ENCODE peak calls at places on chromosomes 2 and 18, in ten cellular contexts. I is NCI-H1694 treated with DMSO at 0.1 percent for 48 hours, Q is left ventricle myocardium inferior, U is body of pancreas, G is Right ventricle myocardium inferior, Y is renal cortical epithelial cell, L is cardiac fibroblast, O is HT-29, T is SHP77, H is anterior cingulate cortex. R is an unnamed sample.

GRCh38 chr2:234951386-234952269 is at the start of gene SH3BP4:
- DNase-seq in O (peak), H (peak), U (peak), I (peak), Y (no peak), T (peak), L (peak), G (peak), Q (peak), R (no peak)

GRCh38 chr2:210356944-210357343 is 42.0 kb upstream of the MYL1 start:
- DNase-seq in I (no peak), U (no peak), Y (no peak), H (no peak), O (no peak), Q (no peak), T (no peak), L (no peak), G (no peak), R (no peak)

GRCh38 chr2:42965196-42965595 is 172.8 kb upstream of the HAAO start:
- DNase-seq in Q (no peak), U (no peak), H (no peak), L (peak), G (no peak), Y (no peak), T (no peak), I (no peak), O (no peak), R (no peak)

GRCh38 chr2:219247678-219248642 is 2.7 kb downstream of the STK16 start:
- DNase-seq in I (no peak), L (no peak), U (no peak), Y (no peak), H (no peak), O (no peak), T (no peak), G (no peak), Q (no peak), R (no peak)

GRCh38 chr18:40939636-40940035 is 1015.4 kb upstream of the PIK3C3 start:
- DNase-seq in I (no peak), Y (no peak), Q (no peak), G (no peak), T (peak), L (no peak), H (no peak), U (no peak), O (no peak), R (no peak)

GRCh38 chr2:8520791-8521344 is 161.0 kb upstream of the ID2 start:
- DNase-seq in I (no peak), U (no peak), H (no peak), Y (no peak), L (no peak), Q (no peak), G (no peak), O (no peak), T (no peak), R (no peak)

GRCh38 chr2:233982421-233983121 is 65.4 kb downstream of the TRPM8 start:
- DNase-seq in G (no peak), H (no peak), I (no peak), U (no peak), Y (peak), Q (no peak), O (no peak), T (no peak), L (peak), R (no peak)

GRCh38 chr2:239830066-239830717 is 194.9 kb downstream of the NDUFA10 start:
- DNase-seq in Q (peak), H (no peak), L (no peak), Y (no peak), U (no peak), T (no peak), G (no peak), I (no peak), O (no peak), R (no peak)

GRCh38 chr2:166384774-166385173 is 9.0 kb upstream of the SCN9A start:
- DNase-seq in G (no peak), I (peak), L (peak), Y (peak), H (no peak), Q (no peak), O (peak), T (no peak), U (no peak), R (no peak)

GRCh38 chr2:3470166-3470651 is 49.1 kb downstream of the ADI1 start:
- DNase-seq in I (no peak), L (peak), H (peak), O (no peak), G (peak), Q (peak), Y (peak), U (peak), T (no peak), R (no peak)

GRCh38 chr2:18266188-18266587 is 294.3 kb downstream of the RDH14 start:
- DNase-seq in Q (no peak), U (no peak), O (no peak), L (no peak), T (no peak), G (no peak), I (no peak), H (no peak), Y (peak), R (no peak)

GRCh38 chr2:109290887-109291675 is 162.1 kb downstream of the SH3RF3 start:
- DNase-seq in L (no peak), Q (peak), T (peak), H (peak), O (no peak), G (no peak), U (no peak), I (peak), Y (no peak), R (no peak)

GRCh38 chr2:131413148-131413747 is 49.3 kb upstream of the RAB6D start:
- DNase-seq in G (no peak), Q (no peak), O (peak), Y (peak), L (peak), T (peak), U (no peak), H (no peak), I (peak), R (peak)

GRCh38 chr2:30404354-30405265 is 42.4 kb upstream of the LCLAT1 start:
- DNase-seq in G (no peak), Y (no peak), U (no peak), O (no peak), L (peak), Q (peak), T (no peak), I (peak), H (no peak), R (no peak)

GRCh38 chr2:68134554-68134953 is 23.1 kb upstream of the PNO1 start:
- DNase-seq in O (no peak), G (no peak), L (no peak), Q (no peak), U (no peak), T (no peak), I (no peak), H (no peak), Y (no peak), R (no peak)

GRCh38 chr2:101533611-101534601 is 59.0 kb upstream of the RFX8 start:
- DNase-seq in H (peak), L (no peak), Y (no peak), Q (no peak), G (no peak), T (no peak), U (no peak), I (no peak), O (no peak), R (no peak)

GRCh38 chr2:107719141-107719540 is 107.6 kb upstream of the RGPD4 start:
- DNase-seq in Q (no peak), I (no peak), L (no peak), U (no peak), T (no peak), Y (no peak), G (no peak), H (no peak), O (no peak), R (no peak)

GRCh38 chr2:9188823-9189222 is 17.8 kb upstream of the ASAP2 start:
- DNase-seq in T (no peak), I (no peak), G (no peak), L (no peak), O (no peak), U (no peak), H (no peak), Q (no peak), Y (no peak), R (no peak)

GRCh38 chr2:196314780-196315179 is 143.4 kb upstream of the STK17B start:
- DNase-seq in T (no peak), Q (no peak), L (peak), G (no peak), O (peak), Y (peak), I (no peak), U (no peak), H (no peak), R (no peak)

GRCh38 chr18:51168960-51169662 is 28.4 kb downstream of the MEX3C start:
- DNase-seq in Q (no peak), U (no peak), Y (no peak), L (no peak), H (no peak), O (no peak), T (no peak), I (no peak), G (no peak), R (no peak)

GRCh38 chr2:55581875-55582547 is 35.4 kb downstream of the PPP4R3B start:
- DNase-seq in I (peak), U (no peak), G (no peak), O (no peak), Q (no peak), H (no peak), T (no peak), L (peak), Y (peak), R (no peak)

GRCh38 chr2:196415384-196415783 is 224.1 kb upstream of the CCDC150 start:
- DNase-seq in O (no peak), T (no peak), U (no peak), L (no peak), H (no peak), Q (no peak), G (no peak), I (no peak), Y (no peak), R (peak)

GRCh38 chr18:36662000-36662399 is 166.8 kb downstream of the TPGS2 start:
- DNase-seq in Q (no peak), G (no peak), U (no peak), H (no peak), L (peak), O (peak), I (no peak), Y (no peak), T (no peak), R (no peak)

GRCh38 chr2:152686308-152686707 is 31.0 kb downstream of the PRPF40A start:
- DNase-seq in G (no peak), I (no peak), O (no peak), Y (no peak), T (no peak), L (no peak), U (no peak), H (no peak), Q (no peak), R (no peak)

GRCh38 chr2:205145888-205146287 is 536.4 kb upstream of the NRP2 start:
- DNase-seq in O (no peak), T (no peak), L (no peak), H (no peak), Y (no peak), I (no peak), G (no peak), Q (no peak), U (no peak), R (no peak)

GRCh38 chr2:119326938-119327337 is 39.7 kb downstream of the C2orf76 start:
- DNase-seq in H (no peak), O (no peak), G (no peak), T (no peak), U (no peak), Y (no peak), I (no peak), Q (no peak), L (no peak), R (no peak)

GRCh38 chr2:105698820-105699219 is 45.9 kb upstream of the NCK2 start:
- DNase-seq in U (no peak), O (no peak), I (no peak), T (no peak), L (no peak), Y (no peak), Q (no peak), H (no peak), G (no peak), R (no peak)

GRCh38 chr2:166539340-166540162 is 45.5 kb upstream of the SCN7A start:
- DNase-seq in T (peak), I (peak), H (no peak), Q (no peak), O (peak), L (peak), Y (peak), G (no peak), U (peak), R (peak)

GRCh38 chr18:489244-490023 is 11.1 kb downstream of the COLEC12 start:
- DNase-seq in O (no peak), Y (peak), Q (no peak), H (no peak), T (no peak), L (peak), U (no peak), G (no peak), I (no peak), R (no peak)

GRCh38 chr18:59393381-59393780 is 34.3 kb upstream of the LMAN1 start:
- DNase-seq in U (no peak), H (no peak), O (no peak), G (no peak), Q (no peak), T (no peak), Y (no peak), L (peak), I (no peak), R (no peak)

GRCh38 chr2:101546376-101547058 is 71.6 kb upstream of the RFX8 start:
- DNase-seq in Q (no peak), H (no peak), Y (peak), G (no peak), O (peak), U (no peak), I (no peak), T (no peak), L (peak), R (no peak)

GRCh38 chr2:11180653-11181052 is 25.4 kb downstream of the SLC66A3 start:
- DNase-seq in L (no peak), U (no peak), Y (no peak), T (no peak), G (no peak), Q (no peak), I (no peak), H (no peak), O (no peak), R (no peak)

GRCh38 chr2:239187464-239188253 is 213.2 kb downstream of the HDAC4 start:
- DNase-seq in U (no peak), G (no peak), Y (no peak), L (no peak), T (no peak), Q (peak), O (no peak), I (no peak), H (no peak), R (no peak)

GRCh38 chr2:95231723-95232122 is 24.4 kb downstream of the ZNF892 start:
- DNase-seq in Q (peak), T (peak), H (peak), I (peak), U (peak), Y (peak), L (peak), O (peak), G (no peak), R (peak)

GRCh38 chr2:82013641-82014040 is 1709.1 kb upstream of the LRRTM1 start:
- DNase-seq in O (no peak), Y (no peak), Q (no peak), L (no peak), H (no peak), I (no peak), G (no peak), T (no peak), U (no peak), R (no peak)